ENCODE peak calls at places on chromosomes 6 and 20, in four cellular contexts. One of them, this sample, is unnamed.

GRCh38 chr6:41759106-41759904 is 12.1 kb upstream of the PGC start:
- DNase-seq in Kasumi-1: no peak
- DNase-seq in C1 segment of cervical spinal cord: no peak
- DNase-seq in NCI-H1092 treated with DMSO at 0.1 percent for 48 hours: no peak
- DNase-seq in this sample: no peak

GRCh38 chr6:47061631-47062300 is 19.6 kb upstream of the ADGRF1 start:
- DNase-seq in NCI-H1092 treated with DMSO at 0.1 percent for 48 hours: no peak
- DNase-seq in C1 segment of cervical spinal cord: peak; percentile 30
- DNase-seq in Kasumi-1: no peak
- DNase-seq in this sample: no peak

GRCh38 chr6:43256670-43257664 is 13.7 kb downstream of the TTBK1 start:
- DNase-seq in NCI-H1092 treated with DMSO at 0.1 percent for 48 hours: no peak
- DNase-seq in C1 segment of cervical spinal cord: no peak
- DNase-seq in Kasumi-1: no peak
- DNase-seq in this sample: no peak

GRCh38 chr20:53032021-53033001 is 60.2 kb downstream of the TSHZ2 start:
- DNase-seq in NCI-H1092 treated with DMSO at 0.1 percent for 48 hours: no peak
- DNase-seq in C1 segment of cervical spinal cord: no peak
- DNase-seq in Kasumi-1: no peak
- DNase-seq in this sample: no peak

GRCh38 chr6:133083248-133083967 is 157.7 kb upstream of the EYA4 start:
- DNase-seq in NCI-H1092 treated with DMSO at 0.1 percent for 48 hours: no peak
- DNase-seq in Kasumi-1: no peak
- DNase-seq in C1 segment of cervical spinal cord: no peak
- DNase-seq in this sample: no peak

GRCh38 chr20:2042400-2042799 is 48.5 kb upstream of the PDYN start:
- DNase-seq in NCI-H1092 treated with DMSO at 0.1 percent for 48 hours: no peak
- DNase-seq in Kasumi-1: no peak
- DNase-seq in C1 segment of cervical spinal cord: no peak
- DNase-seq in this sample: no peak

GRCh38 chr6:162825597-162825996 is 97.8 kb downstream of the PACRG start:
- DNase-seq in C1 segment of cervical spinal cord: no peak
- DNase-seq in Kasumi-1: no peak
- DNase-seq in NCI-H1092 treated with DMSO at 0.1 percent for 48 hours: no peak
- DNase-seq in this sample: no peak

GRCh38 chr6:52552278-52552643 is 24.6 kb downstream of the TRAM2 start:
- DNase-seq in C1 segment of cervical spinal cord: no peak
- DNase-seq in NCI-H1092 treated with DMSO at 0.1 percent for 48 hours: no peak
- DNase-seq in Kasumi-1: no peak
- DNase-seq in this sample: no peak

GRCh38 chr6:91097316-91097878 is 510.5 kb upstream of the MAP3K7 start:
- DNase-seq in C1 segment of cervical spinal cord: peak; percentile 21
- DNase-seq in Kasumi-1: no peak
- DNase-seq in NCI-H1092 treated with DMSO at 0.1 percent for 48 hours: peak; percentile 48
- DNase-seq in this sample: no peak

GRCh38 chr6:20404641-20405032 is 3.0 kb downstream of the E2F3 start:
- DNase-seq in C1 segment of cervical spinal cord: no peak
- DNase-seq in NCI-H1092 treated with DMSO at 0.1 percent for 48 hours: peak; percentile 70
- DNase-seq in Kasumi-1: peak; percentile 89
- DNase-seq in this sample: no peak

GRCh38 chr6:29709178-29709576 is 14.1 kb upstream of the HLA-F start:
- DNase-seq in NCI-H1092 treated with DMSO at 0.1 percent for 48 hours: no peak
- DNase-seq in C1 segment of cervical spinal cord: no peak
- DNase-seq in Kasumi-1: no peak
- DNase-seq in this sample: no peak

GRCh38 chr20:9417665-9418064 is 96.7 kb upstream of the LAMP5 start:
- DNase-seq in Kasumi-1: no peak
- DNase-seq in NCI-H1092 treated with DMSO at 0.1 percent for 48 hours: no peak
- DNase-seq in C1 segment of cervical spinal cord: no peak
- DNase-seq in this sample: no peak

GRCh38 chr6:15915508-15916178 is 213.2 kb upstream of the MYLIP start:
- DNase-seq in Kasumi-1: no peak
- DNase-seq in NCI-H1092 treated with DMSO at 0.1 percent for 48 hours: no peak
- DNase-seq in C1 segment of cervical spinal cord: no peak
- DNase-seq in this sample: no peak

GRCh38 chr6:16244869-16245451 is 6.6 kb downstream of the GMPR start:
- DNase-seq in Kasumi-1: no peak
- DNase-seq in C1 segment of cervical spinal cord: peak; percentile 16
- DNase-seq in NCI-H1092 treated with DMSO at 0.1 percent for 48 hours: peak; percentile 80
- DNase-seq in this sample: no peak

GRCh38 chr6:116389357-116389756 is 18.6 kb downstream of the DSE start:
- DNase-seq in C1 segment of cervical spinal cord: no peak
- DNase-seq in NCI-H1092 treated with DMSO at 0.1 percent for 48 hours: no peak
- DNase-seq in Kasumi-1: no peak
- DNase-seq in this sample: no peak

GRCh38 chr6:15264902-15265761 is 19.3 kb downstream of the JARID2 start:
- DNase-seq in C1 segment of cervical spinal cord: no peak
- DNase-seq in NCI-H1092 treated with DMSO at 0.1 percent for 48 hours: no peak
- DNase-seq in Kasumi-1: peak; percentile 46
- DNase-seq in this sample: no peak

This sample was measured in GM12892.